ENCODE peak calls at places on chromosome 1, in five cellular contexts. E is GM23338, W is astrocyte of the spinal cord, K is colonic mucosa, C is HCT116. D is an unnamed sample.

GRCh38 chr1:224312025-224312424 is 17.9 kb downstream of the NVL start:
- DNase-seq in E (no peak), W (no peak), K (no peak), C (no peak), D (no peak)

GRCh38 chr1:3672231-3672970 is 20.1 kb downstream of the TP73 start:
- DNase-seq in E (no peak), W (no peak), K (no peak), C (no peak), D (no peak)

GRCh38 chr1:246503341-246503740 is 3.7 kb downstream of the SMYD3 start:
- DNase-seq in E (no peak), W (no peak), K (no peak), C (no peak), D (no peak)

GRCh38 chr1:22326372-22326915 is 125.2 kb upstream of the ZBTB40 start:
- DNase-seq in E (no peak), W (no peak), K (no peak), C (no peak), D (no peak)

GRCh38 chr1:234617986-234618725 is 8.2 kb upstream of the IRF2BP2 start:
- DNase-seq in E (peak), W (peak), K (no peak), C (no peak), D (no peak)

GRCh38 chr1:208544058-208544457 is 299.9 kb upstream of the PLXNA2 start:
- DNase-seq in E (no peak), W (no peak), K (no peak), C (no peak), D (no peak)

GRCh38 chr1:46179138-46180081 is 3.1 kb upstream of the P3R3URF start:
- DNase-seq in E (peak), W (peak), K (peak), C (peak), D (peak)

GRCh38 chr1:220003015-220003414 is 43.3 kb downstream of the EPRS1 start:
- DNase-seq in E (no peak), W (no peak), K (no peak), C (no peak), D (no peak)

GRCh38 chr1:43439781-43440180 is 13.9 kb downstream of the HYI start:
- DNase-seq in E (no peak), W (no peak), K (no peak), C (no peak), D (no peak)

GRCh38 chr1:234529661-234530237 is 50.8 kb upstream of the TARBP1 start:
- DNase-seq in E (no peak), W (no peak), K (no peak), C (no peak), D (no peak)

GRCh38 chr1:25685938-25686665 is 69.5 kb downstream of the MAN1C1 start:
- DNase-seq in E (no peak), W (no peak), K (no peak), C (no peak), D (peak)
- TF ChIP-seq CTCF in E (no peak), W (no peak), K (no peak), C (no peak), D (no peak)

GRCh38 chr1:77846966-77847365 is 41.5 kb upstream of the NEXN start:
- DNase-seq in E (no peak), W (no peak), K (no peak), C (no peak), D (no peak)

GRCh38 chr1:77850082-77850481 is 38.3 kb upstream of the NEXN start:
- DNase-seq in E (no peak), W (no peak), K (no peak), C (no peak), D (no peak)

GRCh38 chr1:77847621-77848080 is 40.8 kb upstream of the NEXN start:
- DNase-seq in E (no peak), W (no peak), K (no peak), C (no peak), D (no peak)
- H3K4me3 ChIP-seq in E (no peak), W (no peak), K (no peak), C (no peak), D (no peak)

GRCh38 chr1:47725000-47725731 is 272.0 kb downstream of the TRABD2B start:
- DNase-seq in E (peak), W (no peak), K (peak), C (no peak), D (no peak)
- TF ChIP-seq CTCF in E (peak), W (no peak), K (no peak), C (no peak), D (peak)

GRCh38 chr1:228006793-228007053 is at the start of gene WNT3A:
- DNase-seq in E (no peak), W (no peak), K (no peak), C (no peak), D (no peak)

GRCh38 chr1:228004887-228005462 is 1.8 kb upstream of the WNT3A start:
- DNase-seq in E (peak), W (no peak), K (no peak), C (no peak), D (no peak)

GRCh38 chr1:228007054-228007800 is 429 bp downstream of the WNT3A start:
- DNase-seq in E (peak), W (no peak), K (no peak), C (no peak), D (no peak)

GRCh38 chr1:228005511-228006033 is 1.2 kb upstream of the WNT3A start:
- DNase-seq in E (peak), W (no peak), K (no peak), C (no peak), D (peak)

DNA sequence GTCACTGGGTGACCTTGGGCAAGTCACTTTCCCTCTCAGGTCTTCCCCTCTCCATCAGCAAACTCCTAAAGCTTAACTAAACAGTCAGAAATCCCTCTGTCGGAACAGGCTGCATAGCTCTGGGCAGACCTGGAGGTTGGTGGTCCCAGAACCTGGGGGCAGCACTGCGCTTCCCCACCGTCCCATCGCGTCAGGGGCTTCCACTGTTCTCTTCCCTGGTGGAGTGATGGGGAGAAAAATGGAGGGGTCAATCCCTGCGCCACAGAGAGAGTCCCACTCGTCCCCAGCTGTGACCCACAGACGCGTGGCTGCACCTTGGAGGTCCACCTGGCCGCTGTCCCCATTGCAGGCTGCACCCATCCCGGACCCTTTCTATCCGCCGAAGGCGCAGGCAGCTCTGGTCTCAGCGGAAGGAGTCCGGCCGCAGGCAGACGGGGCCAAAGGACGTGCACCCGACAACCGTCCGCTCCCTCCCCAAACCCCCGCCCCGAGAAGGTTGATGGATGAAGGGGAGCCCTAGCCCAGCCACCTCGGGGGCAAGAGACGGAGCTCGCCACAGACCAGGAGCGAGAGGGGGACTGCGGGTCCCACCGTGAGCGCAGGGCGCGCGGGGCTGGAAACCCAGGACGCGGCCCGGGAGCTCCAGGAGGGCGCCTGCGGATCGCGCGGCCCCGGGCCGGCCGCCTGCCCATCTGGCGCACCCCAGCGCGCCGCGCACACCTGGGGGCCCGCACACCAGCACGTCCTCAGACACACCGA is 585 bp upstream of the WNT3A start:
- DNase-seq in E (peak), W (no peak), K (no peak), C (no peak), D (no peak)
- H3K4me3 ChIP-seq in E (peak), W (no peak), K (no peak), C (peak), D (no peak)